ENCODE peak calls at places on chromosomes 1 and 21, in nine cellular contexts. N is midbrain, S is mesendoderm, B is neural crest cell, J is NCI-H510A, W is DMS53, E is IMR-90, H is lower lobe of right lung, I is skeletal muscle cell. K is an unnamed sample.

GRCh38 chr1:23558140-23558871 is 995 bp downstream of the ID3 start:
- DNase-seq in J (no peak), B (no peak), H (peak), W (peak), E (peak), I (no peak), S (no peak), N (no peak), K (no peak)

GRCh38 chr1:17286646-17287045 is 21.4 kb upstream of the PADI4 start:
- DNase-seq in I (no peak), H (no peak), W (no peak), B (no peak), E (no peak), S (no peak), J (no peak), N (no peak), K (no peak)

GRCh38 chr1:62364726-62365125 is 45.5 kb upstream of the KANK4 start:
- DNase-seq in S (no peak), W (peak), B (no peak), E (no peak), H (no peak), I (no peak), N (no peak), J (no peak), K (no peak)

GRCh38 chr1:151408891-151409290 is 9.5 kb downstream of the PSMB4 start:
- DNase-seq in B (no peak), N (no peak), I (no peak), E (peak), W (no peak), H (no peak), S (no peak), J (no peak), K (no peak)

GRCh38 chr1:30743584-30744059 is 14.0 kb downstream of the LAPTM5 start:
- DNase-seq in I (no peak), W (peak), E (no peak), N (no peak), H (no peak), J (no peak), B (no peak), S (no peak), K (no peak)

GRCh38 chr1:53826367-53826766 is 11.7 kb downstream of the NDC1 start:
- DNase-seq in E (peak), J (no peak), B (no peak), W (peak), H (no peak), S (peak), I (no peak), N (no peak), K (no peak)

GRCh38 chr21:46207006-46207919 is 21.3 kb downstream of the LSS start:
- DNase-seq in S (no peak), J (no peak), E (no peak), I (no peak), H (peak), W (no peak), N (no peak), B (no peak), K (no peak)

GRCh38 chr1:166283190-166283589 is 116.4 kb upstream of the FAM78B start:
- DNase-seq in J (no peak), S (no peak), W (no peak), N (no peak), I (no peak), B (no peak), E (no peak), H (no peak), K (no peak)

GRCh38 chr1:2534315-2534714 is 4.3 kb upstream of the HES5 start:
- DNase-seq in I (no peak), J (no peak), E (no peak), S (no peak), B (no peak), H (no peak), W (no peak), N (no peak), K (no peak)

K was measured in head of caudate nucleus.